ENCODE peak calls at places on chromosomes 2 and 18, in ten cellular contexts. T is IMR-90, O is HCT116, Q is uterus, X is testis, W is adrenal gland, B is gastrocnemius medialis, M is K562, L is Peyer's patch, Z is upper lobe of left lung. U is an unnamed sample. For H3K4me1, the result is how much of the 10 kb centered on the place peaks cover.

GRCh38 chr18:524496-524895 is 24.0 kb upstream of the COLEC12 start:
- DNase-seq in T (peak), Q (no peak), L (no peak), X (no peak), Z (no peak), W (no peak), B (no peak), M (no peak), O (no peak), U (no peak)

GRCh38 chr2:119134775-119135174 is 23.8 kb downstream of the C1QL2 start:
- DNase-seq in Z (peak), T (no peak), B (no peak), M (no peak), W (no peak), L (no peak), Q (no peak), O (no peak), X (no peak), U (no peak)

GRCh38 chr2:69243652-69244051 is 143.4 kb downstream of the GFPT1 start:
- DNase-seq in B (no peak), Z (no peak), O (no peak), X (no peak), W (no peak), T (no peak), Q (no peak), M (no peak), L (no peak), U (no peak)

GRCh38 chr2:23468384-23469141 is 83.6 kb downstream of the KLHL29 start:
- DNase-seq in Q (no peak), T (no peak), O (no peak), L (no peak), B (no peak), M (peak), W (no peak), X (no peak), Z (no peak), U (no peak)

GRCh38 chr2:96584017-96584416 is 47.5 kb downstream of the ARID5A start:
- DNase-seq in T (peak), O (no peak), X (no peak), Z (no peak), M (no peak), L (no peak), B (no peak), W (no peak), Q (no peak), U (no peak)

GRCh38 chr2:134845719-134846118 is 7.3 kb downstream of the ACMSD start:
- DNase-seq in Z (no peak), M (no peak), W (no peak), Q (no peak), O (no peak), T (peak), B (no peak), X (no peak), L (no peak), U (no peak)

GRCh38 chr2:214034417-214034816 is 376.4 kb upstream of the VWC2L start:
- DNase-seq in W (no peak), Q (no peak), O (no peak), M (no peak), L (no peak), Z (peak), T (no peak), B (no peak), X (no peak), U (no peak)

GRCh38 chr2:233832869-233833812 is 21.2 kb downstream of the HJURP start:
- DNase-seq in M (peak), Z (no peak), O (peak), T (peak), Q (peak), L (peak), B (no peak), X (peak), W (no peak), U (no peak)

GRCh38 chr2:149065236-149065635 is 26.7 kb downstream of the LYPD6B start:
- DNase-seq in L (no peak), Z (no peak), B (no peak), O (no peak), Q (no peak), T (peak), X (no peak), M (no peak), W (no peak), U (no peak)

GRCh38 chr2:25333981-25334380 is 7.7 kb downstream of the DNMT3A start:
- DNase-seq in B (no peak), M (no peak), Q (no peak), L (no peak), X (no peak), W (no peak), Z (no peak), T (no peak), O (no peak), U (peak)
- H3K27ac ChIP-seq in B (peak), M (no peak), Q (no peak), L (no peak), X (no peak), W (no peak), Z (no peak), T (no peak), O (no peak), U (no peak)

DNA sequence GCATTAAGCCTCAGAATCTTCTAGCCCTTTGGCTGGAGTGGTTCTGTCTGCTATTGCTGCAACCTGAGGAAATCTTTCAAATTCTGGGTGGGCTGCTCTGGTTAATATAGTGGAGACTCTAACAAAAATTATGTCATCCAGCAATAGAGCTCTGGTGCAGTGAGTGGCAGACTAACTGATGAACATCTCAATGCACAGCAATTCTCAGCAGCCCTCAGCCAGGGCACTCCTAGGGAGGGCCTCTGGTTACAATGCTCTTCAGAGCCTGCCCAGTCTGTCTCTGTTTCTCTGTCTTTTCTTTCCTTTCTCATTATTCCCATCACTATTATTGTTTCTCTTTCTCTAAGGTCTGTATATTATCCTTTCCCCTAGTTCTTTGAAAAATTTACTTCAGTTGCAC is 151.6 kb downstream of the RPIA start:
- DNase-seq in Q (no peak), B (no peak), Z (no peak), M (no peak), L (no peak), T (no peak), O (no peak), X (no peak), W (no peak), U (no peak)
- TF ChIP-seq POLR2A in Q (no peak), B (no peak), Z (no peak), M (no peak), L (no peak), T (no peak), O (no peak), X (no peak), W (no peak), U (no peak)

GRCh38 chr18:63140038-63140450 is 179.5 kb downstream of the BCL2 start:
- DNase-seq in Z (no peak), B (no peak), L (no peak), Q (no peak), X (no peak), M (no peak), W (no peak), T (no peak), O (no peak), U (no peak)
- H3K4me1 ChIP-seq in Z (under half), B (half or more), L (under half), Q (under half), X (under half), M (under half), W (under half), T (under half), O (under half), U (under half)

DNA sequence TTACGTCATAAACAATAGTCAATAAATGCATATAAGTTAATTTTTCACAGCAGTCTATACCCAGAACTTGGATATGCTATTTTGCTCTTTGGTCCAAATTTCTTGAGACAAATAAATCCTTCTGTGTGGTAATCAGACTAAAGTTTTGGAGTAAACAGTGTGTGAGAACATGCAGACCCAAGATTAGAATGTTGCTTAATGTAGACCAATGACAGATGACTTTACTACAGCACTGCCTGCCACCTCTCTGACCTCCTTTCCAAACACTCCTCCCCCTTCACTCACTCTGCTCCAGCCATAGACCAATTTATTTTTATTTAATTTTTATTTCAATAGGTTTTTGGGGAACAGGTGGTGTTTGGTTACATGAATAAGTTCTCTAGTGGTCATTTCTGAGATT is 115.3 kb upstream of the TANK start:
- DNase-seq in O (no peak), L (no peak), Q (no peak), B (peak), Z (no peak), M (no peak), T (peak), X (peak), W (no peak), U (no peak)
- H3K27ac ChIP-seq in O (no peak), L (no peak), Q (no peak), B (peak), Z (no peak), M (no peak), T (no peak), X (no peak), W (no peak), U (peak)

DNA sequence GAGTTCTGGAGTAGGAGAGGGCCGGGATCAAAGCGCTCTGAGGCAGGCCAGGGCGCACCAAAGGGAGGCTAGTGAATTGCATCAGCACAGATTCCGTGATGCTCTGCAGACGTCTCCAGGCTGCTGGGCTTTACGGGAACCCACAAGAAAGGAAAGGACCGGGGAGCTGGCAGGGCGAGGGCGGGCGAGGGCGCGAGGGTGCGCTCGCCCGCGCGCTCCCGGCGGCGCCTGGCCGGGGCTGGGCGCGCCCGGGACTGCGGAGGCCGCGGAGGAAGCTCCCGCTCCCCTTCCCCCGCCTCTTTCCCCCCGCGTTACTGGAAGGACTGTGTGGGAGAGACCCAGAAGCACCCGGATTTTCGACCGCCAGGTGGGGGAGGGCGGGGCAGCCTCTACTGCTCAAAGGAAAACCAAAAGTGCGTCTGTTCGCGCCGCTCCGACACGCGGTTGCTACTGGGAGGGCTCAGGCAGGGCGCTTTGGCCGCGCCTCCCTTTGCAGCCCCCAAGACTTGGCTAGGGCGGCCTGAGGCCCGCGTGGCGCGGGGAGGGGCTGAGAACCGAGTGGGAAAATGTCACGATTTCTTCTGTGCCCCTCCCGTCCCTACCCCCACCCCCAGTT is 2.3 kb upstream of the FOSL2 start:
- DNase-seq in M (peak), O (peak), Q (peak), T (peak), W (peak), B (peak), L (peak), X (peak), Z (peak), U (peak)
- TF ChIP-seq POLR2A in M (no peak), O (no peak), Q (peak), T (peak), W (peak), B (peak), L (no peak), X (no peak), Z (peak), U (peak)

GRCh38 chr2:85737961-85738360 is 15.8 kb upstream of the ATOH8 start:
- DNase-seq in W (no peak), X (no peak), O (no peak), M (no peak), T (no peak), L (no peak), Q (no peak), Z (no peak), B (no peak), U (no peak)
- H3K4me1 ChIP-seq in W (under half), X (under half), O (under half), M (under half), T (under half), L (under half), Q (under half), Z (under half), B (half or more), U (under half)

DNA sequence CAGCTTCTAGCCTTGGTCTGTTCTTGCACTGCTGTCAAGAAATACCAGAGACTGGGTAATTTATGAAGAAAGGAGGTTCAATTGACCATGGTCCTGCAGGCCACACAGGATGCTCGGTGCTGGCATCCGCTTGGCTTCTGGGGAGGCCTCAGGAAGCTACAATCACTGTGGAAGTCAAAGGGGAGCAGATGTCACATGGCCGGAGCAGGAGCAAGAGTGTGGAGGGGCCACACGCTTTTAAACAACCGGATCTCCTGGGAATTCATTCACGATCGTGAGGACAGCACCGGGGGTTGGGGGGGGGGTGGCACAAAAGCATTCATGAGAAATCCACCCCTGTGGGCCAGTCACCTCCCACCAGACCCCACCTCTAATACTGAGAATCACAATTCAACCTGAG is 850.4 kb upstream of the SALL3 start:
- DNase-seq in X (no peak), Z (no peak), O (no peak), T (no peak), L (no peak), Q (no peak), B (no peak), M (no peak), W (no peak), U (no peak)
- H3K27ac ChIP-seq in X (no peak), Z (no peak), O (no peak), T (no peak), L (no peak), Q (no peak), B (no peak), M (no peak), W (no peak), U (no peak)

GRCh38 chr2:238321467-238321866 is 1.1 kb downstream of the TRAF3IP1 start:
- DNase-seq in X (no peak), T (no peak), W (no peak), O (no peak), L (no peak), Q (no peak), B (no peak), Z (no peak), M (no peak), U (no peak)

GRCh38 chr2:238320246-238320647 is at the start of gene TRAF3IP1:
- DNase-seq in L (peak), Q (peak), W (peak), O (peak), T (peak), X (peak), Z (peak), B (peak), M (peak), U (peak)

GRCh38 chr2:238322001-238322411 is 1.7 kb downstream of the TRAF3IP1 start:
- DNase-seq in T (no peak), O (no peak), Z (no peak), B (no peak), X (no peak), W (no peak), M (no peak), Q (no peak), L (no peak), U (no peak)

GRCh38 chr2:238325694-238326093 is 5.4 kb downstream of the TRAF3IP1 start:
- DNase-seq in Q (no peak), W (peak), B (no peak), X (no peak), L (no peak), T (no peak), Z (no peak), M (no peak), O (no peak), U (no peak)

GRCh38 chr2:238320648-238321281 is 447 bp downstream of the TRAF3IP1 start:
- DNase-seq in M (no peak), B (no peak), Z (no peak), Q (no peak), X (no peak), T (peak), O (no peak), W (no peak), L (no peak), U (peak)
- TF ChIP-seq POLR2A in M (no peak), B (no peak), Z (no peak), Q (no peak), X (no peak), T (no peak), O (no peak), W (no peak), L (no peak), U (no peak)

GRCh38 chr2:237157551-237158102 is 71.9 kb downstream of the COPS8 start:
- DNase-seq in Q (no peak), B (no peak), M (no peak), L (no peak), T (peak), W (no peak), Z (no peak), O (no peak), X (no peak), U (no peak)

GRCh38 chr2:237161239-237161638 is 75.5 kb downstream of the COPS8 start:
- DNase-seq in O (no peak), T (no peak), Q (peak), L (no peak), M (no peak), W (no peak), X (peak), Z (no peak), B (peak), U (no peak)

GRCh38 chr2:237160271-237160934 is 74.7 kb downstream of the COPS8 start:
- DNase-seq in Q (no peak), T (no peak), Z (peak), X (no peak), W (no peak), L (no peak), O (no peak), B (no peak), M (no peak), U (no peak)

GRCh38 chr2:237158194-237158593 is 72.5 kb downstream of the COPS8 start:
- DNase-seq in Z (no peak), W (no peak), M (no peak), X (no peak), B (no peak), L (no peak), T (no peak), Q (no peak), O (no peak), U (no peak)

DNA sequence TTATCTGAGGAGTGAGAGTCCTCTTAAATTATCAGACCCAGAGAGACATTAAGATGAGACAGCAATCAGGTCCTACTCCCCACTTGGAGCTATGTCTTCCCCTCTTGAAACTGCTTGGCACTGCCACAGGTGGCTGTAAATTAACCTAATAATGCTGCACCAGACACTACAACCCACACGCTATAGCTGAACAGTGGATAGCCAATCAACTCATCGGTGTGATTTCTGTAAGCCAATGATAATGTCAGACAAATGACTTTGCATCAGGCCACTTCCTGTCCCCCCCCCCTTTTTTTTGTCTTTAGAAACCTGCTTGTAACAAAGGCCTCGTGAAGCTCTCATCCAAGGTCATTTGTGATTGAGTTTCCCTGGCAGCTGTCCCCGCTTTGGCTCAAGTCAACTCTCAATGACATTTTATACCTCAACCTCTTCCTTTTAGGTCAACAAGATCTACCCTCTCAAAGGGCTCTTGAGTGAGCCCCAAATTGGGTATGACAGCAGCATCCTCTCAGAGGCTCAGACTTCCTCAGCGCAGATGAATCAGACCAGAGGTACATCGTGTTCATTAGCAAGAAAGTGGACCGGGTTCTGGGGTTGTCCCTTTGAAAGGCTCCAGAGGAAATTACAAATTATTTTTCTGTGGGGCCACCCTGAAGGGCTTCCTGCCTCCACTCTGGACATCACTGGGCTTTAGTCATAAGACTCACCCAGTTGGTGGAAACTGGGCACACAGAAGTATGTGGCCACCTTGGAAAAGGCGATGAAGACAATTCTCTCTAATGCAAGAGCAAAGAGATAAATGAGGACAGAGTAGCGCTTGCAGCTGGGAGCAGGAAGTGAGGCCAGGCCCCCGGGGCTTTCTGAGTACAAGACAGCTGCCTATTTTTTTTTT is 73.6 kb downstream of the COPS8 start:
- DNase-seq in O (no peak), L (no peak), T (no peak), B (peak), Z (no peak), W (no peak), Q (no peak), M (no peak), X (no peak), U (no peak)
- H3K4me1 ChIP-seq in O (under half), L (under half), T (under half), B (under half), Z (under half), W (under half), Q (under half), M (under half), X (under half), U (under half)